ENCODE peak calls at places on chromosome 11, in five cellular contexts. One of them, this sample, is unnamed.

GRCh38 chr11:110125632-110126031 is 32.4 kb downstream of the ZC3H12C start:
- DNase-seq in colonic mucosa: no peak
- DNase-seq in mucosa of descending colon: no peak
- DNase-seq in sigmoid colon: no peak
- DNase-seq in nephron progenitor cell: no peak
- DNase-seq in this sample: no peak

GRCh38 chr11:66851698-66852465 is 5.0 kb upstream of the LRFN4 start:
- DNase-seq in colonic mucosa: no peak
- DNase-seq in mucosa of descending colon: peak; percentile 53
- DNase-seq in sigmoid colon: peak; percentile 49
- DNase-seq in nephron progenitor cell: no peak
- DNase-seq in this sample: peak; percentile 82

GRCh38 chr11:72577271-72577681 is 96.9 kb downstream of the PDE2A start:
- DNase-seq in colonic mucosa: no peak
- DNase-seq in mucosa of descending colon: no peak
- DNase-seq in sigmoid colon: peak; percentile 50
- DNase-seq in nephron progenitor cell: no peak
- DNase-seq in this sample: peak; percentile 64

GRCh38 chr11:86931965-86932332 is 23.2 kb downstream of the FZD4 start:
- DNase-seq in colonic mucosa: no peak
- DNase-seq in mucosa of descending colon: no peak
- DNase-seq in sigmoid colon: no peak
- DNase-seq in nephron progenitor cell: no peak
- DNase-seq in this sample: no peak

GRCh38 chr11:35619030-35619753 is 932 bp downstream of the FJX1 start:
- DNase-seq in colonic mucosa: peak; percentile 18
- DNase-seq in mucosa of descending colon: peak; percentile 38
- DNase-seq in sigmoid colon: peak; percentile 67
- DNase-seq in nephron progenitor cell: peak; percentile 57
- DNase-seq in this sample: peak; percentile 91

GRCh38 chr11:113521737-113522517 is 46.7 kb upstream of the DRD2 start:
- DNase-seq in colonic mucosa: no peak
- DNase-seq in mucosa of descending colon: no peak
- DNase-seq in sigmoid colon: no peak
- DNase-seq in nephron progenitor cell: no peak
- DNase-seq in this sample: no peak

GRCh38 chr11:93128574-93128973 is 69.2 kb downstream of the SLC36A4 start:
- DNase-seq in colonic mucosa: no peak
- DNase-seq in mucosa of descending colon: no peak
- DNase-seq in sigmoid colon: no peak
- DNase-seq in nephron progenitor cell: no peak
- DNase-seq in this sample: no peak

GRCh38 chr11:131668867-131669780 is 298.7 kb downstream of the NTM start:
- DNase-seq in colonic mucosa: peak; percentile 32
- DNase-seq in mucosa of descending colon: peak; percentile 43
- DNase-seq in sigmoid colon: peak; percentile 61
- DNase-seq in nephron progenitor cell: peak; percentile 79
- DNase-seq in this sample: no peak

GRCh38 chr11:102451041-102451692 is 1.4 kb downstream of the TMEM123 start:
- DNase-seq in colonic mucosa: no peak
- DNase-seq in mucosa of descending colon: no peak
- DNase-seq in sigmoid colon: no peak
- DNase-seq in nephron progenitor cell: no peak
- DNase-seq in this sample: no peak

GRCh38 chr11:86218125-86219081 is 26.1 kb upstream of the EED start:
- DNase-seq in colonic mucosa: peak; percentile 83
- DNase-seq in mucosa of descending colon: peak; percentile 70
- DNase-seq in sigmoid colon: peak; percentile 77
- DNase-seq in nephron progenitor cell: peak; percentile 65
- DNase-seq in this sample: no peak

GRCh38 chr11:20008870-20009644 is 151.2 kb downstream of the DBX1 start:
- DNase-seq in colonic mucosa: no peak
- DNase-seq in mucosa of descending colon: no peak
- DNase-seq in sigmoid colon: no peak
- DNase-seq in nephron progenitor cell: no peak
- DNase-seq in this sample: no peak

GRCh38 chr11:88680806-88681205 is 343.3 kb upstream of the CTSC start:
- DNase-seq in colonic mucosa: no peak
- DNase-seq in mucosa of descending colon: no peak
- DNase-seq in sigmoid colon: no peak
- DNase-seq in nephron progenitor cell: no peak
- DNase-seq in this sample: no peak

GRCh38 chr11:10409207-10409661 is 45.8 kb upstream of the AMPD3 start:
- DNase-seq in colonic mucosa: no peak
- DNase-seq in mucosa of descending colon: no peak
- DNase-seq in sigmoid colon: no peak
- DNase-seq in nephron progenitor cell: no peak
- DNase-seq in this sample: no peak

GRCh38 chr11:28401446-28401845 is 293.3 kb downstream of the METTL15 start:
- DNase-seq in colonic mucosa: no peak
- DNase-seq in mucosa of descending colon: no peak
- DNase-seq in sigmoid colon: no peak
- DNase-seq in nephron progenitor cell: no peak
- DNase-seq in this sample: no peak

GRCh38 chr11:115226556-115226955 is 277.7 kb downstream of the CADM1 start:
- DNase-seq in colonic mucosa: no peak
- DNase-seq in mucosa of descending colon: no peak
- DNase-seq in sigmoid colon: no peak
- DNase-seq in nephron progenitor cell: no peak
- DNase-seq in this sample: peak; percentile 66

GRCh38 chr11:114953039-114953438 is 274.7 kb downstream of the NXPE2 start:
- DNase-seq in colonic mucosa: no peak
- DNase-seq in mucosa of descending colon: no peak
- DNase-seq in sigmoid colon: no peak
- DNase-seq in nephron progenitor cell: no peak
- DNase-seq in this sample: no peak

GRCh38 chr11:18490736-18491485 is 35.3 kb downstream of the LDHAL6A start:
- DNase-seq in colonic mucosa: peak; percentile 21
- DNase-seq in mucosa of descending colon: no peak
- DNase-seq in sigmoid colon: no peak
- DNase-seq in nephron progenitor cell: peak; percentile 4
- DNase-seq in this sample: no peak

GRCh38 chr11:8826145-8826786 is 84.7 kb upstream of the AKIP1 start:
- DNase-seq in colonic mucosa: no peak
- DNase-seq in mucosa of descending colon: no peak
- DNase-seq in sigmoid colon: peak; percentile 63
- DNase-seq in nephron progenitor cell: peak; percentile 24
- DNase-seq in this sample: no peak

GRCh38 chr11:47071341-47071740 is 105.3 kb downstream of the ARFGAP2 start:
- DNase-seq in colonic mucosa: no peak
- DNase-seq in mucosa of descending colon: no peak
- DNase-seq in sigmoid colon: no peak
- DNase-seq in nephron progenitor cell: no peak
- DNase-seq in this sample: no peak

GRCh38 chr11:121210445-121210970 is 82.1 kb upstream of the SC5D start:
- DNase-seq in colonic mucosa: no peak
- DNase-seq in mucosa of descending colon: no peak
- DNase-seq in sigmoid colon: no peak
- DNase-seq in nephron progenitor cell: no peak
- DNase-seq in this sample: no peak

GRCh38 chr11:45331839-45332485 is 45.8 kb upstream of the SYT13 start:
- DNase-seq in colonic mucosa: no peak
- DNase-seq in mucosa of descending colon: no peak
- DNase-seq in sigmoid colon: no peak
- DNase-seq in nephron progenitor cell: no peak
- DNase-seq in this sample: no peak

GRCh38 chr11:120702656-120703055 is 191.1 kb downstream of the GRIK4 start:
- DNase-seq in colonic mucosa: no peak
- DNase-seq in mucosa of descending colon: no peak
- DNase-seq in sigmoid colon: no peak
- DNase-seq in nephron progenitor cell: no peak
- DNase-seq in this sample: no peak

GRCh38 chr11:12441081-12441801 is 63.9 kb downstream of the PARVA start:
- DNase-seq in colonic mucosa: no peak
- DNase-seq in mucosa of descending colon: no peak
- DNase-seq in sigmoid colon: no peak
- DNase-seq in nephron progenitor cell: no peak
- DNase-seq in this sample: no peak

GRCh38 chr11:44889266-44889665 is 61.4 kb downstream of the TP53I11 start:
- DNase-seq in colonic mucosa: no peak
- DNase-seq in mucosa of descending colon: no peak
- DNase-seq in sigmoid colon: no peak
- DNase-seq in nephron progenitor cell: no peak
- DNase-seq in this sample: no peak

GRCh38 chr11:126919147-126919823 is 81.3 kb downstream of the KIRREL3 start:
- DNase-seq in colonic mucosa: no peak
- DNase-seq in mucosa of descending colon: no peak
- DNase-seq in sigmoid colon: no peak
- DNase-seq in nephron progenitor cell: no peak
- DNase-seq in this sample: no peak

GRCh38 chr11:30479899-30480298 is 106.3 kb downstream of the MPPED2 start:
- DNase-seq in colonic mucosa: no peak
- DNase-seq in mucosa of descending colon: no peak
- DNase-seq in sigmoid colon: no peak
- DNase-seq in nephron progenitor cell: no peak
- DNase-seq in this sample: no peak

GRCh38 chr11:561148-562003 is 606 bp downstream of the RASSF7 start:
- DNase-seq in colonic mucosa: peak; percentile 92
- DNase-seq in mucosa of descending colon: peak; percentile 91
- DNase-seq in sigmoid colon: no peak
- DNase-seq in nephron progenitor cell: peak; percentile 53
- DNase-seq in this sample: no peak

GRCh38 chr11:57131080-57131790 is 50.5 kb upstream of the LRRC55 start:
- DNase-seq in colonic mucosa: peak; percentile 32
- DNase-seq in mucosa of descending colon: peak; percentile 61
- DNase-seq in sigmoid colon: no peak
- DNase-seq in nephron progenitor cell: peak; percentile 59
- DNase-seq in this sample: no peak

GRCh38 chr11:8267831-8268529 is 4.3 kb upstream of the LMO1 start:
- DNase-seq in colonic mucosa: no peak
- DNase-seq in mucosa of descending colon: no peak
- DNase-seq in sigmoid colon: peak; percentile 44
- DNase-seq in nephron progenitor cell: peak; percentile 49
- DNase-seq in this sample: peak; percentile 81

GRCh38 chr11:22491826-22492225 is 133.8 kb downstream of the FANCF start:
- DNase-seq in colonic mucosa: no peak
- DNase-seq in mucosa of descending colon: no peak
- DNase-seq in sigmoid colon: no peak
- DNase-seq in nephron progenitor cell: peak; percentile 13
- DNase-seq in this sample: no peak

GRCh38 chr11:95736268-95737208 is 53.0 kb downstream of the FAM76B start:
- DNase-seq in colonic mucosa: no peak
- DNase-seq in mucosa of descending colon: no peak
- DNase-seq in sigmoid colon: no peak
- DNase-seq in nephron progenitor cell: no peak
- DNase-seq in this sample: no peak

GRCh38 chr11:95734009-95734572 is 55.5 kb downstream of the FAM76B start:
- DNase-seq in colonic mucosa: no peak
- DNase-seq in mucosa of descending colon: no peak
- DNase-seq in sigmoid colon: no peak
- DNase-seq in nephron progenitor cell: no peak
- DNase-seq in this sample: no peak

GRCh38 chr11:95739526-95739925 is 50.1 kb downstream of the FAM76B start:
- DNase-seq in colonic mucosa: no peak
- DNase-seq in mucosa of descending colon: no peak
- DNase-seq in sigmoid colon: no peak
- DNase-seq in nephron progenitor cell: no peak
- DNase-seq in this sample: no peak

DNA sequence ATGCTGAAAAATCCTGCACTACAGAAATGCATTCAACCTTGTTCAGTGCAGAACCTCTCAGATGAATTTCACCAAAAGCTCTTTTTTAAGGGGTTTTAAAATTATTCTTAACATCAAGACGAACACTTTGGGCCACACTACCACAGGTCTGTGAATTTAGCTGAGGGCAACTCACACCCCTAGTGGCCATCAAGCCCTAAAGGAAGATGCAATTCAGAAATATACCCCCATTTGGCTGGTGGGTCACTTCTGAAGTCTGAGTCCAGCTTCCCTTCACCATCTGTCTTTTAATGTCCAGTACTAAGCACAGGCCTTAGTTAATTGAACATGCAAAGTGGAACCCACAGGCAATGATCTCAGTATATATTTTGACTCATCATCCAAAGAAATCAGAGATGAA is 50.5 kb downstream of the FAM76B start:
- DNase-seq in colonic mucosa: no peak
- DNase-seq in mucosa of descending colon: no peak
- DNase-seq in sigmoid colon: no peak
- DNase-seq in nephron progenitor cell: no peak
- DNase-seq in this sample: no peak
- TF ChIP-seq CTCF in colonic mucosa: no peak
- TF ChIP-seq CTCF in mucosa of descending colon: no peak
- TF ChIP-seq CTCF in sigmoid colon: no peak
- TF ChIP-seq CTCF in nephron progenitor cell: no peak
- TF ChIP-seq CTCF in this sample: peak; percentile 40

GRCh38 chr11:74081428-74081827 is 72.5 kb upstream of the UCP3 start:
- DNase-seq in colonic mucosa: no peak
- DNase-seq in mucosa of descending colon: no peak
- DNase-seq in sigmoid colon: no peak
- DNase-seq in nephron progenitor cell: no peak
- DNase-seq in this sample: no peak
- TF ChIP-seq CTCF in colonic mucosa: no peak
- TF ChIP-seq CTCF in mucosa of descending colon: no peak
- TF ChIP-seq CTCF in sigmoid colon: no peak
- TF ChIP-seq CTCF in nephron progenitor cell: no peak
- TF ChIP-seq CTCF in this sample: no peak

DNA sequence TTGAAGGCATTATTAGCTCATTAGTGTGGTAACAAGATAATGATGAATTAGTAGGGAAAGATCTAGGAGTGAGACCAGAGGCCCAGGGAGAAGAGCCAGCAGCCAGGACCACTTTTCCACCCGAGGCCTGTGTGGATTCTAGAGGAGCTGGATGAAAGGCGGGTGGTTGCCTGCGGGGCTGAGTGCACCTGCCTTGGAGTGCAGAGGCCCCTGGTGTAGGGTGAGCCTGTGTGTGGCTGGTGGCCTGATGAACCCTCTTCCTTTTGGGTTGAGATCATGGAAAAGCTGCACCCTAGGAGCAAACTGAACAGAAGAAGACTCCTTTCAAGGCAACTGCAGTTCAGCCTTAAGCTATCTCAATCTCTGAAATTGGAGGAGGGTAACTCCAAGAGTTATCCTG is 5.9 kb upstream of the TP53AIP1 start:
- DNase-seq in colonic mucosa: no peak
- DNase-seq in mucosa of descending colon: no peak
- DNase-seq in sigmoid colon: no peak
- DNase-seq in nephron progenitor cell: peak; percentile 37
- DNase-seq in this sample: no peak
- TF ChIP-seq CTCF in colonic mucosa: no peak
- TF ChIP-seq CTCF in mucosa of descending colon: no peak
- TF ChIP-seq CTCF in sigmoid colon: no peak
- TF ChIP-seq CTCF in nephron progenitor cell: peak; percentile 30
- TF ChIP-seq CTCF in this sample: peak; percentile 30

GRCh38 chr11:107777094-107777493 is 65.2 kb upstream of the SLN start:
- DNase-seq in colonic mucosa: no peak
- DNase-seq in mucosa of descending colon: no peak
- DNase-seq in sigmoid colon: no peak
- DNase-seq in nephron progenitor cell: no peak
- DNase-seq in this sample: no peak

GRCh38 chr11:107780136-107780535 is 68.3 kb upstream of the SLN start:
- DNase-seq in colonic mucosa: no peak
- DNase-seq in mucosa of descending colon: no peak
- DNase-seq in sigmoid colon: no peak
- DNase-seq in nephron progenitor cell: no peak
- DNase-seq in this sample: no peak

GRCh38 chr11:107778839-107779517 is 67.1 kb upstream of the SLN start:
- DNase-seq in colonic mucosa: no peak
- DNase-seq in mucosa of descending colon: no peak
- DNase-seq in sigmoid colon: no peak
- DNase-seq in nephron progenitor cell: no peak
- DNase-seq in this sample: no peak

GRCh38 chr11:107783121-107783520 is 71.3 kb upstream of the SLN start:
- DNase-seq in colonic mucosa: no peak
- DNase-seq in mucosa of descending colon: no peak
- DNase-seq in sigmoid colon: no peak
- DNase-seq in nephron progenitor cell: no peak
- DNase-seq in this sample: no peak

GRCh38 chr11:107780775-107781174 is 68.9 kb upstream of the SLN start:
- DNase-seq in colonic mucosa: no peak
- DNase-seq in mucosa of descending colon: no peak
- DNase-seq in sigmoid colon: no peak
- DNase-seq in nephron progenitor cell: no peak
- DNase-seq in this sample: no peak
- TF ChIP-seq CTCF in colonic mucosa: no peak
- TF ChIP-seq CTCF in mucosa of descending colon: no peak
- TF ChIP-seq CTCF in sigmoid colon: no peak
- TF ChIP-seq CTCF in nephron progenitor cell: no peak
- TF ChIP-seq CTCF in this sample: peak; percentile 40

This sample was measured in chondrocyte.